ENCODE peak calls at places on chromosomes 7 and 10, in nine cellular contexts. X is stomach, P is Caco-2, R is trophoblast cell, K is tibial nerve, S is cardiac muscle cell, G is Peyer's patch, C is GM23248, D is spleen. N is an unnamed sample.

GRCh38 chr7:44772867-44773266 is 23.6 kb upstream of the PPIA start:
- DNase-seq in X (no peak), P (no peak), R (peak; percentile 50), K (no peak), S (no peak), G (no peak), C (no peak), D (no peak), N (no peak)

GRCh38 chr10:127918570-127918969 is 11.7 kb downstream of the PTPRE start:
- DNase-seq in X (no peak), P (no peak), R (no peak), K (no peak), S (no peak), G (no peak), C (no peak), D (no peak), N (no peak)

GRCh38 chr10:78359641-78360091 is 326.0 kb downstream of the RPS24 start:
- DNase-seq in X (no peak), P (no peak), R (no peak), K (no peak), S (peak; percentile 27), G (no peak), C (no peak), D (peak; percentile 30), N (no peak)

GRCh38 chr7:136251826-136252225 is 274.7 kb upstream of the MTPN start:
- DNase-seq in X (no peak), P (no peak), R (no peak), K (no peak), S (no peak), G (no peak), C (peak; percentile 1), D (no peak), N (no peak)

GRCh38 chr7:134515569-134516468 is 11.5 kb upstream of the AKR1B10 start:
- DNase-seq in X (no peak), P (no peak), R (no peak), K (no peak), S (no peak), G (no peak), C (peak; percentile 97), D (no peak), N (no peak)

GRCh38 chr7:47088329-47089067 is 493.4 kb downstream of the TNS3 start:
- DNase-seq in X (peak; percentile 50), P (peak; percentile 46), R (peak; percentile 30), K (peak; percentile 62), S (peak; percentile 86), G (peak; percentile 21), C (peak; percentile 85), D (no peak), N (no peak)

GRCh38 chr10:4851846-4852245 is 25.8 kb downstream of the AKR1E2 start:
- DNase-seq in X (peak; percentile 91), P (no peak), R (no peak), K (peak; percentile 70), S (no peak), G (no peak), C (no peak), D (no peak), N (no peak)

GRCh38 chr10:94088926-94089381 is 95.2 kb downstream of the PLCE1 start:
- DNase-seq in X (no peak), P (no peak), R (no peak), K (no peak), S (no peak), G (no peak), C (peak; percentile 46), D (no peak), N (no peak)

GRCh38 chr10:28872592-28873165 is 195.4 kb downstream of the BAMBI start:
- DNase-seq in X (no peak), P (no peak), R (peak; percentile 55), K (no peak), S (no peak), G (no peak), C (no peak), D (no peak), N (no peak)

GRCh38 chr7:12861070-12861469 is 173.6 kb downstream of the ARL4A start:
- DNase-seq in X (peak; percentile 61), P (no peak), R (no peak), K (no peak), S (no peak), G (no peak), C (no peak), D (no peak), N (no peak)

GRCh38 chr7:7002416-7003062 is 176.5 kb upstream of the CCZ1B start:
- DNase-seq in X (no peak), P (no peak), R (no peak), K (no peak), S (no peak), G (no peak), C (no peak), D (no peak), N (no peak)

GRCh38 chr10:69130251-69130650 is 6.3 kb downstream of the VPS26A start:
- DNase-seq in X (no peak), P (no peak), R (no peak), K (no peak), S (no peak), G (no peak), C (peak; percentile 55), D (no peak), N (no peak)

GRCh38 chr7:133196872-133197612 is 55.8 kb upstream of the EXOC4 start:
- DNase-seq in X (no peak), P (no peak), R (no peak), K (no peak), S (no peak), G (no peak), C (no peak), D (no peak), N (no peak)

GRCh38 chr10:70619271-70620019 is 16.9 kb upstream of the PRF1 start:
- DNase-seq in X (no peak), P (no peak), R (peak; percentile 38), K (no peak), S (no peak), G (no peak), C (peak; percentile 66), D (no peak), N (no peak)

GRCh38 chr10:5942471-5942870 is 34.9 kb downstream of the IL15RA start:
- DNase-seq in X (peak; percentile 39), P (no peak), R (no peak), K (peak; percentile 33), S (no peak), G (no peak), C (no peak), D (peak; percentile 87), N (no peak)

GRCh38 chr10:72819053-72819452 is 74.5 kb upstream of the OIT3 start:
- DNase-seq in X (no peak), P (no peak), R (no peak), K (no peak), S (no peak), G (no peak), C (no peak), D (no peak), N (no peak)

DNA sequence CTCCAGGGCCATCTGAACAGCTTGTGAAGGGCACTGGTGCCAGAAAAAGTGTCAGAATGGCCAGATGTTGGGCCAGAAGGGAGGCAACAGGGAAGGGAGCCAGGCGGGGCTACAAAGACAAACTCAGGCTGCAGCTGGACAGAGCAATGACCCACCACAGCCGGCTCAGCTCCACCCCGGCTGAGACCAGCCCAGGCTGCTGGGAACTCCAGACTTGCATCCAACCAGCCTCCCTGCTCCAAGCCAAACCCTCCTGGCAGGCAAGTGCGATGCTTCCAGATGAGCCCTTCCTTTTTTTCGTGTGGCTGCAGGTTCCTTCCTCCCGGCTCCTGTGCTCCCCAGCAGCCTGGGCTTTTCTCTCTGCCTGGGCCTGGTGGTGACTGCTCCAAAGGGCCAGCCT is 466.9 kb downstream of the PTPRN2 start:
- DNase-seq in X (peak; percentile 17), P (no peak), R (no peak), K (no peak), S (no peak), G (no peak), C (no peak), D (peak; percentile 61), N (no peak)
- H3K9me3 ChIP-seq in X (no peaks in the 10 kb centered on the region), P (peaks cover 21% of the 10 kb centered on the region), R (peaks cover 38% of the 10 kb centered on the region), K (peaks cover 68% of the 10 kb centered on the region), S (no peaks in the 10 kb centered on the region), G (peaks cover 11% of the 10 kb centered on the region), C (no peaks in the 10 kb centered on the region), D (peaks cover 33% of the 10 kb centered on the region), N (peaks cover 11% of the 10 kb centered on the region)

GRCh38 chr7:101138149-101138870 is 11.4 kb downstream of the SERPINE1 start:
- DNase-seq in X (peak; percentile 79), P (peak; percentile 95), R (peak; percentile 98), K (peak; percentile 88), S (peak; percentile 73), G (peak; percentile 63), C (peak; percentile 97), D (no peak), N (peak; percentile 66)
- H3K4me3 ChIP-seq in X (no peak overlapping the region), P (peak overlapping the region; percentile 29), R (no peak overlapping the region), K (no peak overlapping the region), S (no peak overlapping the region), G (no peak overlapping the region), C (peak overlapping the region; percentile 3), D (peak overlapping the region; percentile 43), N (no peak overlapping the region)

GRCh38 chr7:112581529-112581928 is 100.7 kb downstream of the LSMEM1 start:
- DNase-seq in X (no peak), P (no peak), R (no peak), K (no peak), S (peak; percentile 36), G (no peak), C (no peak), D (no peak), N (no peak)

GRCh38 chr7:112575864-112576263 is 95.1 kb downstream of the LSMEM1 start:
- DNase-seq in X (no peak), P (no peak), R (no peak), K (no peak), S (peak; percentile 43), G (no peak), C (no peak), D (no peak), N (no peak)

GRCh38 chr7:112584290-112584689 is 103.5 kb downstream of the LSMEM1 start:
- DNase-seq in X (no peak), P (no peak), R (no peak), K (no peak), S (no peak), G (no peak), C (no peak), D (no peak), N (no peak)

GRCh38 chr7:112579388-112579787 is 98.6 kb downstream of the LSMEM1 start:
- DNase-seq in X (no peak), P (no peak), R (no peak), K (no peak), S (no peak), G (no peak), C (no peak), D (no peak), N (no peak)

GRCh38 chr7:112580717-112581435 is 100.1 kb downstream of the LSMEM1 start:
- DNase-seq in X (no peak), P (no peak), R (no peak), K (no peak), S (no peak), G (no peak), C (no peak), D (no peak), N (no peak)
- H3K36me3 ChIP-seq in X (no peaks in the 10 kb centered on the region), P (no peaks in the 10 kb centered on the region), R (no peaks in the 10 kb centered on the region), K (no peaks in the 10 kb centered on the region), S (no peaks in the 10 kb centered on the region), G (no peaks in the 10 kb centered on the region), C (no peaks in the 10 kb centered on the region), D (no peaks in the 10 kb centered on the region), N (no peaks in the 10 kb centered on the region)

DNA sequence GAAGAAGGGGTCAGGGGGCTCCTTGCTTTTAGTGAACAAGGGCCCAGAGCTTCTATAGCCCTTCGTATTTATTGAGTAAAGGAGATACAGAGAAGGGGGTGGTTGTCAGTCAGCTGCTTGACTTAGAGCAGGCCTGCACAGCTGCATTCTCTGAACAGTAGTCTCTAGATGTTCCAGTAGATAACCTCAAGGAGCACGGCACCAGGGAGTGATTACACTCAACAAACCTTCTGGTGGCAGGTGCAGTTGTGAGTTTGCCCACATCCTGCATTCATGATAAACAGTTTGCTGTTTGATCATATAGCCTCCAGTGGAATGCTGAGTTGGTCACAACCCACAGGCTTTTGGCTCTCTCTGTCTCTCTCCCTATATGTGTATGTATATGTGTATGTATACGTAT is 70.0 kb upstream of the GJD4 start:
- DNase-seq in X (no peak), P (no peak), R (no peak), K (no peak), S (no peak), G (no peak), C (no peak), D (no peak), N (no peak)
- H3K9me3 ChIP-seq in X (no peaks in the 10 kb centered on the region), P (peaks cover 16% of the 10 kb centered on the region), R (peaks cover 10% of the 10 kb centered on the region), K (peaks cover 10% of the 10 kb centered on the region), S (no peaks in the 10 kb centered on the region), G (no peaks in the 10 kb centered on the region), C (no peaks in the 10 kb centered on the region), D (no peaks in the 10 kb centered on the region), N (peaks cover 7% of the 10 kb centered on the region)